ENCODE peak calls at places on chromosomes 11 and 22, in nine cellular contexts. P is A549; Y is PC-3; L is skeletal muscle cell; M is CD4-positive, CD25-positive, alpha-beta regulatory T cell; O is neuronal stem cell; X is adipocyte; K is epithelial cell of esophagus; U is astrocyte. H is an unnamed sample.
A peak's percentile ranks its signal among the peaks of the same experiment; 100 is the strongest.

GRCh38 chr11:1354125-1354938 is 35.4 kb upstream of the BRSK2 start:
- DNase-seq in P (no peak), Y (no peak), L (no peak), M (no peak), O (no peak), X (no peak), K (no peak), U (no peak), H (no peak)

GRCh38 chr11:69442807-69443137 is 38.7 kb upstream of the LINC01488 start:
- DNase-seq in P (no peak), Y (peak; percentile 62), L (no peak), M (no peak), O (no peak), X (peak; percentile 79), K (peak; percentile 67), U (peak; percentile 46), H (no peak)

GRCh38 chr11:132125855-132126841 is 755.7 kb downstream of the NTM start:
- DNase-seq in P (no peak), Y (peak; percentile 11), L (peak; percentile 54), M (peak; percentile 2), O (peak; percentile 30), X (peak; percentile 59), K (peak; percentile 27), U (no peak), H (no peak)

GRCh38 chr11:11510939-11511338 is 110.9 kb downstream of the GALNT18 start:
- DNase-seq in P (no peak), Y (no peak), L (peak; percentile 34), M (no peak), O (peak; percentile 47), X (no peak), K (peak; percentile 59), U (peak; percentile 49), H (no peak)

GRCh38 chr11:58318532-58318931 is 40.3 kb downstream of the OR5B17 start:
- DNase-seq in P (no peak), Y (no peak), L (no peak), M (no peak), O (no peak), X (no peak), K (peak; percentile 7), U (no peak), H (peak; percentile 36)

GRCh38 chr22:49417326-49417725 is 410.3 kb downstream of the BRD1 start:
- DNase-seq in P (no peak), Y (no peak), L (no peak), M (no peak), O (no peak), X (no peak), K (no peak), U (no peak), H (no peak)

GRCh38 chr11:31487848-31488247 is 21.6 kb downstream of the IMMP1L start:
- DNase-seq in P (peak; percentile 68), Y (peak; percentile 70), L (peak; percentile 17), M (no peak), O (peak; percentile 27), X (peak; percentile 75), K (peak; percentile 59), U (peak; percentile 52), H (peak; percentile 51)

GRCh38 chr11:130872102-130872501 is 44.2 kb downstream of the SNX19 start:
- DNase-seq in P (no peak), Y (no peak), L (no peak), M (no peak), O (no peak), X (no peak), K (no peak), U (no peak), H (no peak)

GRCh38 chr11:34650528-34650927 is 29.6 kb downstream of the EHF start:
- DNase-seq in P (no peak), Y (no peak), L (peak; percentile 35), M (no peak), O (no peak), X (no peak), K (no peak), U (peak; percentile 88), H (no peak)

GRCh38 chr11:69913591-69914285 is 94.5 kb upstream of the FGF3 start:
- DNase-seq in P (no peak), Y (no peak), L (no peak), M (no peak), O (no peak), X (no peak), K (no peak), U (no peak), H (no peak)

GRCh38 chr22:38835888-38836301 is 7.9 kb downstream of the NPTXR start:
- DNase-seq in P (no peak), Y (peak; percentile 65), L (peak; percentile 8), M (no peak), O (no peak), X (peak; percentile 85), K (no peak), U (peak; percentile 85), H (no peak)

GRCh38 chr11:56764976-56765375 is 16.5 kb upstream of the OR9G4 start:
- DNase-seq in P (no peak), Y (peak; percentile 57), L (no peak), M (no peak), O (no peak), X (no peak), K (peak; percentile 3), U (no peak), H (no peak)

GRCh38 chr11:120339394-120339890 is 3.2 kb downstream of the ARHGEF12 start:
- DNase-seq in P (no peak), Y (peak; percentile 44), L (no peak), M (no peak), O (no peak), X (peak; percentile 59), K (peak; percentile 44), U (no peak), H (no peak)
- H3K4me3 ChIP-seq in P (peak overlapping the region; percentile 64), Y (peak overlapping the region; percentile 85), L (peak overlapping the region; percentile 94), M (peak overlapping the region; percentile 81), O (no peak overlapping the region), X (peak overlapping the region; percentile 99), K (peak overlapping the region; percentile 69), U (peak overlapping the region; percentile 92), H (peak overlapping the region; percentile 84)

DNA sequence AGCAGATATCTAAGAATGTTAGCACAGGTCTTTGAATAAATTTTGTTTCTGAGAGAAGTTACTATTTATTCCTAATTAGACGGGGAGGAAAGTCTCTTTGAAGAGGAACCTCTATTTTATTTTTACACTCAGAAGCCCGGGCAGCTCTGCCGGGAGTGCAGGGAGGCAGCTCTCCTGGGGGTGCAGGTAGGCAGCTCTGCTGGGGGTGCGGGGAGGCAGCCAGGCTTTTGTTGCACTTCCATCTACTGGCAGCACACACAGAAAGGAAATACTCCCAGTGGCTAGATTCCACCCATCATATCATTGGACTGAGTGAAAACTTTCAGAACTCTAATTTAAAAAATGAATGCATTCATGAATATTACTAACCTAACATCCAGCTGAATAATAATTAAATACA is 24.6 kb downstream of the OR10A6 start:
- DNase-seq in P (no peak), Y (peak; percentile 22), L (no peak), M (no peak), O (no peak), X (no peak), K (peak; percentile 64), U (no peak), H (no peak)
- H3K4me3 ChIP-seq in P (no peak overlapping the region), Y (peak overlapping the region; percentile 52), L (no peak overlapping the region), M (no peak overlapping the region), O (no peak overlapping the region), X (no peak overlapping the region), K (peak overlapping the region; percentile 22), U (no peak overlapping the region), H (no peak overlapping the region)

GRCh38 chr22:36106910-36107309 is 53.6 kb downstream of the APOL3 start:
- DNase-seq in P (no peak), Y (no peak), L (no peak), M (no peak), O (no peak), X (no peak), K (no peak), U (no peak), H (no peak)

GRCh38 chr22:36107436-36107835 is 53.1 kb downstream of the APOL3 start:
- DNase-seq in P (no peak), Y (no peak), L (no peak), M (no peak), O (no peak), X (no peak), K (no peak), U (no peak), H (no peak)

GRCh38 chr22:36113121-36113520 is 47.4 kb downstream of the APOL3 start:
- DNase-seq in P (no peak), Y (no peak), L (no peak), M (no peak), O (no peak), X (no peak), K (no peak), U (no peak), H (no peak)

GRCh38 chr22:36111316-36111715 is 49.2 kb downstream of the APOL3 start:
- DNase-seq in P (no peak), Y (no peak), L (no peak), M (no peak), O (no peak), X (no peak), K (no peak), U (no peak), H (no peak)

DNA sequence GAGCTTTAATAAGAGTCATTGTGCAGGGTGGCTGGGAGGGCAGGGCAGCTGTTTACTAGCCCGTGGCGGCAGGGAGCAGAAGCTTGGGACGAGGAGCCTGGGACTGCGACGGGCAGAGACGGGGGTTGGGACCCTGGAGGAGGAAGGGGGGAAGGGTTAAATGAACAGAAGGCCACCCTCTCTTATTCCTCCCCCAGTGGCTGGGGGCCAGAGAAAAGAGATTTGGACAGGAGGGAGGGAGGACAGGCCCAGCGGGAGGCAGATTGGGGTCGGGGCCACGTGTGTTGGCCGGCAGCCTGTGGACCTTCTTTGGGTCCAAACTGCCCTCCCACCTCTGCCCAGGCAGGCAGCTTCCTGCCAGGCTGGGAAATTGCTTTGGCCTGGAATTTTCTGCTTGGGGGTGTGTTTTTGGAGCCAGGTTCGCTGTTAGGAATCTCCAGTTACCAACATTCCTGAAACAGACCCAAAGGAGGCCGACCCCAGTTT is 50.2 kb downstream of the APOL3 start:
- DNase-seq in P (no peak), Y (no peak), L (no peak), M (no peak), O (no peak), X (no peak), K (no peak), U (peak; percentile 29), H (no peak)
- H3K4me3 ChIP-seq in P (no peak overlapping the region), Y (no peak overlapping the region), L (no peak overlapping the region), M (no peak overlapping the region), O (no peak overlapping the region), X (no peak overlapping the region), K (no peak overlapping the region), U (no peak overlapping the region), H (no peak overlapping the region)

DNA sequence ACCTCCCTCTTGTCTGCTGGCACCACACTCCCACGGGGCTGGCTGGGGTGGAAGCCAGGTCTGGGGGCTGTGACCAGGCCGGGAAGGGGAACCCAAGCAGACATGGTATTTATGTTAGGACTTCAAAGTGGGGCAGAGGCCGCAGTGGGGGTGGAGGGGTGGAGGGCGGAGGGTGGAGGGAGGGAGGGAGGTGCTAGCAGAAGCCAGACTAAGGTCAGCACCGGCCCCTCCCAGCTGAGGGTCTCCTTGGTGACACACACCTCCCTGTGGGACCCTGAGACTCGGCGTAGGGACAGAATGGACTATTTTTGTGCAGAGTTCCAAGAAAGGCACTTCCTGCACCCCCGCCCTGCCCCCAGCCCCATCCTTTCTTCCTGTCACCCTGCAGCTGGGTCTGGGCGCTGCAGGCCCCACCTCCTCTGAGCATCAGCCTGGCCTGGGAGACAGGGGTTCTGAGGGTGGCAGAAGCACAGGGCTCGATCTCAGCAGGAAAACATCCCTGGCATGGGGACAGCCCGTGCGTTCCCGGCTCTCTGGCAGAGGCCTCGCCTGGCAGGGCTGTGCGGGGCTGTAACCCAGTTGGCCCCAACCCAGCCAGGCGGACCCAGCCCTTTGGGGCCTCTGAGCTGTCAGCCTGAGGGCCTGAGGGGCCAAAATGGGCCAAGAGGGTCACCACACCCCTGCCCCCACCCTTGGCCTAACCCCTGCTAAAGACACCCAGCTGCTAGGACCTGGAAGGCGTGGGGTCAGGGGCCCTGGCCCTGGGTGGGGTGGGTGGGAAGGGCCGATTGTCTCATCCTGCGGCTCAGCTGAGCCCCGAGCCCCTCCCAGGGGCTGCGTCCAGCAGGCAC is 9.6 kb upstream of the CD248 start:
- DNase-seq in P (no peak), Y (peak; percentile 36), L (no peak), M (no peak), O (no peak), X (peak; percentile 77), K (no peak), U (no peak), H (no peak)
- H3K4me3 ChIP-seq in P (no peak overlapping the region), Y (no peak overlapping the region), L (no peak overlapping the region), M (no peak overlapping the region), O (no peak overlapping the region), X (peak overlapping the region; percentile 7), K (no peak overlapping the region), U (no peak overlapping the region), H (no peak overlapping the region)